ENCODE peak calls at places on chromosomes 11 and 22, in six cellular contexts. M is K562, I is HepG2, D is GM12878, S is A549, Q is upper lobe of left lung. A is an unnamed sample.

GRCh38 chr11:2655320-2655719 is 44.5 kb downstream of the KCNQ1OT1 start:
- ATAC-seq in M (no peak), I (peak; percentile 5), D (no peak), S (no peak), Q (peak; percentile 9), A (no peak)

GRCh38 chr22:33539202-33539901 is 380.9 kb downstream of the LARGE1 start:
- ATAC-seq in M (no peak), I (peak; percentile 3), D (no peak), S (no peak), Q (no peak), A (no peak)

GRCh38 chr22:37316875-37317371 is 34.6 kb downstream of the CYTH4 start:
- ATAC-seq in M (peak; percentile 97), I (peak; percentile 89), D (peak; percentile 83), S (peak; percentile 79), Q (peak; percentile 88), A (peak; percentile 71)

GRCh38 chr11:5690216-5690615 is 626 bp downstream of the TRIM22 start:
- ATAC-seq in M (no peak), I (no peak), D (peak; percentile 11), S (no peak), Q (peak; percentile 41), A (peak; percentile 19)

GRCh38 chr22:31250740-31251330 is 38.7 kb downstream of the LIMK2 start:
- ATAC-seq in M (no peak), I (peak; percentile 83), D (no peak), S (no peak), Q (no peak), A (no peak)

GRCh38 chr11:129943036-129943435 is 47.7 kb upstream of the NFRKB start:
- ATAC-seq in M (no peak), I (peak; percentile 91), D (no peak), S (no peak), Q (no peak), A (no peak)

GRCh38 chr22:38067028-38067415 is 9.8 kb downstream of the PICK1 start:
- ATAC-seq in M (no peak), I (no peak), D (no peak), S (no peak), Q (no peak), A (no peak)

GRCh38 chr11:9047986-9048522 is 43.3 kb downstream of the SCUBE2 start:
- ATAC-seq in M (no peak), I (no peak), D (no peak), S (no peak), Q (peak; percentile 13), A (peak; percentile 60)

GRCh38 chr11:84720706-84721402 is 906.3 kb downstream of the DLG2 start:
- ATAC-seq in M (no peak), I (no peak), D (no peak), S (no peak), Q (peak; percentile 49), A (peak; percentile 46)

GRCh38 chr22:42533638-42533977 is 14.0 kb upstream of the RRP7A start:
- ATAC-seq in M (no peak), I (no peak), D (no peak), S (no peak), Q (no peak), A (no peak)

GRCh38 chr22:42881982-42882656 is 25.0 kb upstream of the ARFGAP3 start:
- ATAC-seq in M (no peak), I (no peak), D (peak; percentile 27), S (no peak), Q (no peak), A (no peak)

GRCh38 chr11:9568854-9569587 is 4.4 kb upstream of the WEE1 start:
- ATAC-seq in M (no peak), I (peak; percentile 67), D (no peak), S (peak; percentile 16), Q (peak; percentile 87), A (peak; percentile 48)

GRCh38 chr22:36417281-36417686 is 29.5 kb upstream of the MYH9 start:
- ATAC-seq in M (no peak), I (no peak), D (peak; percentile 58), S (peak; percentile 34), Q (peak; percentile 84), A (no peak)

GRCh38 chr22:32144875-32145274 is 14.2 kb downstream of the C22orf42 start:
- ATAC-seq in M (no peak), I (no peak), D (no peak), S (no peak), Q (no peak), A (peak; percentile 31)

DNA sequence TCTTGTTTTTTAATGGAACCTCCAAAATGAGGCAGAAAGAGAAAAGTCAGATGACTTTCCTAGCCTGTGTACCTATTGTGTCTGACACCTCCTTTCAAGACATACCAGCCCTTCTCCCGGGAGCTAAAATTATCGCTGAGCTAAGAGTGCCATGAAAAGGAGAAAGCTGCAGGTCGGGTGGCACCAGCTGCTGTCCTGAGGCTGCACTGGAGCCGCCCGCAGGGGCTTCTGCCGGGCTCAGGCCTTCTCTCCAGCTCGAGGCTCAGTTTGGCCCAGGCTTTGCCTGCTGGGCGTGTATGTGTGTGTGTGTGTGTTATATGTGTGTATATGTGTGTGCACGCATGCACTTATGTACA is 27.7 kb upstream of the RAB1B start:
- ATAC-seq in M (no peak), I (no peak), D (no peak), S (no peak), Q (no peak), A (no peak)
- TF ChIP-seq EP300 in M (no peak), I (no peak), D (no peak), S (no peak), Q (no peak), A (no peak)

GRCh38 chr11:115591380-115591779 is 87.2 kb upstream of the CADM1 start:
- ATAC-seq in M (no peak), I (no peak), D (no peak), S (no peak), Q (no peak), A (no peak)

GRCh38 chr11:115585361-115586024 is 81.3 kb upstream of the CADM1 start:
- ATAC-seq in M (no peak), I (no peak), D (peak; percentile 96), S (no peak), Q (no peak), A (no peak)

GRCh38 chr11:115587718-115588342 is 83.6 kb upstream of the CADM1 start:
- ATAC-seq in M (no peak), I (no peak), D (no peak), S (no peak), Q (no peak), A (no peak)

DNA sequence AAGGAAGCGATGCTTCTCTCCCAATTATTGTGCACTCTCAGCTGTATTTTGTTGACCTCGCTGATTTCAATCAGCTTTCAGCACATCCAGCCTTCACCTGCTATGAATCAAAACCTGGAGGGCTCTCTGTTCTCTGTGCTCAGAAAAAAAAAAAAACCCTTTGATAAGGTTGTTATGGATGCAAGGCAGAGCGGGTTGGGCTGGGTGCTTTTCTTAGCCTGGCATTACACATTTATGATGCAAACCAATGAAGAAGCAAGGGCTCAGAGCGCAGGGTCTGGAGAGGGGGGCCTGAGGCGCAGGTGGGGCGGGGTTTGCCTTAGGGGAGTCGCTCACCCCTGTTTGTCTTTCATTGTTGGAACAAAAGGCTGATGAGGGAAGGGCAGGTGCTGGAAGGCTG is 86.0 kb upstream of the CADM1 start:
- ATAC-seq in M (no peak), I (no peak), D (no peak), S (no peak), Q (no peak), A (no peak)
- TF ChIP-seq POLR2A in M (no peak), I (no peak), D (no peak), S (no peak), Q (no peak), A (no peak)

GRCh38 chr11:87675993-87676392 is 499.2 kb downstream of the RAB38 start:
- ATAC-seq in M (no peak), I (no peak), D (no peak), S (no peak), Q (no peak), A (no peak)
- TF ChIP-seq EP300 in M (no peak), I (no peak), D (no peak), S (no peak), Q (no peak), A (no peak)

GRCh38 chr11:66592457-66593302 is at the start of the genes CCDC87 and CCS:
- ATAC-seq in M (peak; percentile 96), I (peak; percentile 89), D (peak; percentile 98), S (peak; percentile 98), Q (peak; percentile 96), A (peak; percentile 98)
- TF ChIP-seq POLR2A in M (peak; percentile 94), I (peak; percentile 99), D (peak; percentile 100), S (peak; percentile 99), Q (peak; percentile 77), A (peak; percentile 84)

A was measured in gastroesophageal sphincter.